ENCODE peak calls at places on chromosomes 4 and X, in seven cellular contexts. X, A, J, Q, B, K and Y are unnamed samples.

GRCh38 chrX:53474707-53475106 is 40.5 kb upstream of the HSD17B10 start:
- DNase-seq in X (no peak), A (no peak), J (no peak), Q (no peak), B (no peak), K (no peak), Y (no peak)

GRCh38 chrX:129769467-129770154 is 10.1 kb upstream of the SASH3 start:
- DNase-seq in X (no peak), A (no peak), J (no peak), Q (peak), B (peak), K (peak), Y (no peak)

GRCh38 chrX:139290310-139290709 is 240.2 kb upstream of the F9 start:
- DNase-seq in X (no peak), A (no peak), J (no peak), Q (peak), B (no peak), K (no peak), Y (no peak)

GRCh38 chr4:6268650-6269399 is 825 bp upstream of the WFS1 start:
- DNase-seq in X (no peak), A (no peak), J (no peak), Q (no peak), B (peak), K (no peak), Y (no peak)

GRCh38 chrX:9291666-9292065 is 173.2 kb upstream of the TBL1X start:
- DNase-seq in X (no peak), A (no peak), J (no peak), Q (no peak), B (no peak), K (peak), Y (no peak)

GRCh38 chr4:7806724-7807123 is 132.9 kb downstream of the AFAP1 start:
- DNase-seq in X (no peak), A (no peak), J (no peak), Q (no peak), B (no peak), K (peak), Y (no peak)

GRCh38 chrX:80139564-80139963 is 125.0 kb downstream of the TBX22 start:
- DNase-seq in X (no peak), A (no peak), J (no peak), Q (no peak), B (no peak), K (peak), Y (no peak)

GRCh38 chrX:102846544-102847236 is 90.4 kb upstream of the RAB40AL start:
- DNase-seq in X (peak), A (no peak), J (no peak), Q (no peak), B (no peak), K (no peak), Y (no peak)

GRCh38 chrX:26411045-26411444 is 195.1 kb downstream of the MAGEB5 start:
- DNase-seq in X (peak), A (no peak), J (no peak), Q (no peak), B (no peak), K (no peak), Y (no peak)

GRCh38 chrX:153765138-153766079 is 1.4 kb downstream of the PLXNB3 start:
- DNase-seq in X (no peak), A (no peak), J (no peak), Q (no peak), B (peak), K (no peak), Y (no peak)

GRCh38 chrX:131202766-131203165 is 86.3 kb downstream of the IGSF1 start:
- DNase-seq in X (no peak), A (no peak), J (no peak), Q (no peak), B (no peak), K (no peak), Y (no peak)
- TF ChIP-seq CTCF in X (no peak), A (no peak), J (no peak), Q (no peak), B (no peak), K (no peak), Y (no peak)

GRCh38 chr4:143386812-143387211 is 50.1 kb downstream of the GAB1 start:
- DNase-seq in X (no peak), A (no peak), J (no peak), Q (no peak), B (no peak), K (no peak), Y (no peak)
- H3K4me3 ChIP-seq in X (no peak), A (no peak), J (no peak), Q (no peak), B (no peak), K (no peak), Y (no peak)

DNA sequence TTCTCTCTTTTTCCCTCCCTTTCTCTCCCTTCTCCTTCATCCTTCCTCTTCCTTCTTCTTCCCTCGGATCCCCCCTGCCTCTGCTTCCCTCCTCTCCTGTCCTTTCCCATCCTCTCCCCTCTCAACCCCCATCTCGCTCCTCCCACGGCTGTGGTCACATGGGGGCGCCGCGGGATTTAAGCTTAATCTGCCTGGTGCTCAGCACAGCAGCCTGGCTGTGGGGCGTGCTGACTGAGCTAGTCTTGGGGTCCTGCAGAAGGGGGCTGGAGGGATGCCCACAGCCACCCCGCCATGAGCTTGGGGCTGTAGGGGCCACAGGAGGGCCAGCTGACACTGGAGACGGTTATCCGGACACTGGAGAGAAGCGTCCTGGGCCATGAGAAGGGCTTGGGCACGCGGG is 10.7 kb downstream of the SMIM10L2A start:
- DNase-seq in X (no peak), A (no peak), J (no peak), Q (no peak), B (no peak), K (no peak), Y (no peak)
- TF ChIP-seq CTCF in X (no peak), A (no peak), J (no peak), Q (no peak), B (no peak), K (no peak), Y (no peak)

GRCh38 chr4:173213296-173213695 is 44.7 kb downstream of the GALNT7 start:
- DNase-seq in X (peak), A (no peak), J (no peak), Q (no peak), B (no peak), K (no peak), Y (peak)

GRCh38 chr4:173212379-173212778 is 43.8 kb downstream of the GALNT7 start:
- DNase-seq in X (no peak), A (no peak), J (no peak), Q (no peak), B (no peak), K (no peak), Y (no peak)

GRCh38 chr4:173211222-173211621 is 42.6 kb downstream of the GALNT7 start:
- DNase-seq in X (no peak), A (no peak), J (no peak), Q (no peak), B (no peak), K (no peak), Y (no peak)

GRCh38 chr4:173214231-173214630 is 45.6 kb downstream of the GALNT7 start:
- DNase-seq in X (no peak), A (no peak), J (no peak), Q (no peak), B (no peak), K (no peak), Y (no peak)

GRCh38 chr4:173211838-173212237 is 43.2 kb downstream of the GALNT7 start:
- DNase-seq in X (peak), A (peak), J (no peak), Q (peak), B (no peak), K (no peak), Y (no peak)
- H3K4me3 ChIP-seq in X (no peak), A (no peak), J (no peak), Q (no peak), B (no peak), K (no peak), Y (no peak)

DNA sequence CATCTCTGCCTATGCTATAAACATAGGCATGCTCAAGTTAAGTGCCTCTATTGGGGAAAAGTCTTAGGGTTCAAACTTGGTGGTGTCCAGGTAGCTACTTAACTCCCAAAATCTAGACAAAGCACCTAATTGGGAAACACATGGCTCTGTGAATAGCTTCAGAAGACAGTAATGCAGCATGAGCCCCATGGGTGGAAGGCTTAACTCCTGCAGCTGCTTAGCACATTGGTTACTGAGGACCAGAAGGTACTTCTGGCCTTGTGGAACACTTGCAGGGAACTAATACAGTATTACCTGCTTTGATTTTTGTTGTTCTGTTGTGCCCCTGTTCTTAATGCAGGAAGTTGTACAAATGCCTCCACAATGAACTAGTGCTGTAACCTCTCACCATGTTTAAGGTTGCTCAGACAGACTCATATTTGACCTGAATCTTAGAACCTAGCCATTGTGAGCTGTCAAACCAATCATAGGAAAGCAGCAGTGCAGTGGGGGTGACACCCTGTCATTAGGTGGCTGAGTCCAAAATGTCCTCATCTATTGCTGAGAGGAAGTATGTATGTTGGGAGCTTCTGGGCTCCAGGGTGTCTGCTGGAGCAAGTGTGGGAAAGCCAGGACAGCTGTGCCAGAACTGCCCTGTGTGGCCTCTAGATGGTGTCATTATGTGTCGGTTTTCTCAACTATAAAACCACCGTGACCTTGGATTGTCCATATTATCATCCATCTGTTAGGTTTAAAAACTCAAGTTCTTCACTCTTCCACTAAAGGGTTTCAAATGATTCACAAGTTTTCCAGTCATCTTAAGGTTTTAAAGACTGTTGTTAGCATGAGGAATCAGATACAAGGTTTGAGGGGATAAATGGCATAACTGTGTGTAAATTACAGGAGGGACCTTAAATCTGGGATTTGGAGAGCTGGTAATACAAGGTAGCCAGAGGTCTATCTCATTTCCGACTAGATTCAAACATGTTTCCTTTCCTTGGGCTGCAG is 69.9 kb upstream of the WDR1 start:
- DNase-seq in X (peak), A (no peak), J (no peak), Q (no peak), B (no peak), K (no peak), Y (no peak)
- TF ChIP-seq CTCF in X (peak), A (no peak), J (no peak), Q (no peak), B (no peak), K (no peak), Y (peak)

GRCh38 chrX:100650841-100651240 is 6.8 kb downstream of the SRPX2 start:
- DNase-seq in X (no peak), A (no peak), J (no peak), Q (no peak), B (no peak), K (no peak), Y (no peak)

GRCh38 chrX:100647095-100647494 is 3.1 kb downstream of the SRPX2 start:
- DNase-seq in X (peak), A (no peak), J (no peak), Q (no peak), B (peak), K (no peak), Y (no peak)

GRCh38 chrX:100647739-100648138 is 3.7 kb downstream of the SRPX2 start:
- DNase-seq in X (no peak), A (no peak), J (no peak), Q (no peak), B (no peak), K (no peak), Y (no peak)

GRCh38 chrX:100649550-100650356 is 5.8 kb downstream of the SRPX2 start:
- DNase-seq in X (peak), A (no peak), J (no peak), Q (peak), B (peak), K (peak), Y (no peak)

GRCh38 chrX:100648601-100649417 is 4.8 kb downstream of the SRPX2 start:
- DNase-seq in X (peak), A (no peak), J (no peak), Q (peak), B (peak), K (peak), Y (no peak)
- H3K4me3 ChIP-seq in X (no peak), A (no peak), J (no peak), Q (no peak), B (no peak), K (no peak), Y (no peak)